ENCODE peak calls at places on chromosomes 6 and 20, in six cellular contexts. P is WTC11, Z is HCT116, Q is endothelial cell of umbilical vein, W is A549, G is GM12878. S is an unnamed sample.

GRCh38 chr6:3522561-3523287 is 65.9 kb upstream of the SLC22A23 start:
- DNase-seq in W (peak), Z (no peak), P (no peak), Q (no peak), G (no peak), S (no peak)

GRCh38 chr20:11738852-11739251 is 178.8 kb upstream of the BTBD3 start:
- DNase-seq in G (no peak), Z (no peak), W (no peak), P (no peak), Q (peak), S (no peak)

GRCh38 chr6:145838305-145838704 is 23.7 kb upstream of the FBXO30 start:
- DNase-seq in G (no peak), Z (no peak), P (no peak), W (no peak), Q (no peak), S (no peak)

GRCh38 chr6:53831956-53832660 is 37.3 kb downstream of the LRRC1 start:
- DNase-seq in Z (no peak), Q (no peak), W (no peak), P (no peak), G (no peak), S (no peak)

GRCh38 chr20:50066161-50066834 is 46.7 kb downstream of the UBE2V1 start:
- DNase-seq in P (no peak), Z (no peak), Q (no peak), W (no peak), G (no peak), S (no peak)

GRCh38 chr6:97049254-97050004 is 124.9 kb downstream of the KLHL32 start:
- DNase-seq in P (no peak), G (peak), Z (no peak), Q (no peak), W (no peak), S (peak)

GRCh38 chr20:43220612-43221011 is 30.9 kb upstream of the PTPRT start:
- DNase-seq in Z (no peak), W (no peak), Q (no peak), P (no peak), G (no peak), S (no peak)

GRCh38 chr6:164991573-164991972 is 317.8 kb downstream of the C6orf118 start:
- DNase-seq in G (no peak), P (no peak), Q (no peak), W (no peak), Z (no peak), S (no peak)

GRCh38 chr6:44487002-44487401 is 99.5 kb downstream of the CDC5L start:
- DNase-seq in G (no peak), Q (no peak), Z (no peak), W (no peak), P (no peak), S (no peak)

GRCh38 chr6:52517502-52518278 is 59.2 kb downstream of the TRAM2 start:
- DNase-seq in Q (peak), P (peak), W (peak), G (no peak), Z (peak), S (peak)

GRCh38 chr20:21100590-21101452 is 5.3 kb downstream of the LINC00237 start:
- DNase-seq in P (peak), Z (no peak), W (no peak), Q (peak), G (no peak), S (peak)

GRCh38 chr6:37137201-37137880 is 32.6 kb upstream of the PIM1 start:
- DNase-seq in G (no peak), Q (peak), W (peak), P (peak), Z (peak), S (no peak)

GRCh38 chr20:33477386-33478234 is 12.3 kb upstream of the CBFA2T2 start:
- DNase-seq in Z (no peak), W (no peak), G (no peak), Q (no peak), P (peak), S (no peak)

GRCh38 chr6:78629154-78629721 is 238.1 kb upstream of the IRAK1BP1 start:
- DNase-seq in G (no peak), Q (peak), Z (no peak), W (no peak), P (peak), S (no peak)

GRCh38 chr6:143128346-143129015 is 67.8 kb downstream of the AIG1 start:
- DNase-seq in P (no peak), Q (no peak), G (no peak), Z (no peak), W (no peak), S (no peak)

GRCh38 chr20:38211200-38212097 is 46.4 kb upstream of the TGM2 start:
- DNase-seq in Z (no peak), Q (no peak), W (no peak), G (no peak), P (no peak), S (no peak)

GRCh38 chr6:12033770-12034169 is 21.7 kb downstream of the HIVEP1 start:
- DNase-seq in G (no peak), Q (no peak), W (no peak), Z (no peak), P (no peak), S (peak)

GRCh38 chr6:152151930-152152329 is 344.4 kb downstream of the ESR1 start:
- DNase-seq in P (no peak), Q (no peak), W (no peak), Z (no peak), G (no peak), S (no peak)

GRCh38 chr6:152146385-152146784 is 338.9 kb downstream of the ESR1 start:
- DNase-seq in P (no peak), Q (no peak), W (no peak), G (no peak), Z (no peak), S (no peak)

GRCh38 chr6:152150196-152150595 is 342.7 kb downstream of the ESR1 start:
- DNase-seq in Z (no peak), Q (no peak), G (no peak), P (no peak), W (no peak), S (no peak)

GRCh38 chr6:152147269-152147668 is 339.8 kb downstream of the ESR1 start:
- DNase-seq in P (no peak), G (no peak), W (no peak), Z (no peak), Q (no peak), S (no peak)

GRCh38 chr6:152148412-152148811 is 340.9 kb downstream of the ESR1 start:
- DNase-seq in Z (no peak), Q (no peak), G (no peak), W (no peak), P (no peak), S (no peak)
- TF ChIP-seq MAX in Z (no peak), Q (no peak), G (no peak), W (no peak), P (no peak), S (no peak)

GRCh38 chr6:4904461-4904860 is 99.4 kb downstream of the RPP40 start:
- DNase-seq in Q (no peak), Z (no peak), W (no peak), P (no peak), G (no peak), S (no peak)
- TF ChIP-seq MAX in Q (no peak), Z (no peak), W (no peak), P (no peak), G (no peak), S (no peak)

GRCh38 chr6:43119456-43119855 is 43.3 kb downstream of the PTK7 start:
- DNase-seq in Q (no peak), G (no peak), Z (no peak), W (no peak), P (no peak), S (no peak)

GRCh38 chr6:43123691-43124314 is 47.3 kb upstream of the SRF start:
- DNase-seq in Z (no peak), Q (no peak), G (no peak), W (no peak), P (peak), S (no peak)

GRCh38 chr6:43122146-43122545 is 46.0 kb downstream of the PTK7 start:
- DNase-seq in G (no peak), W (no peak), Z (no peak), P (no peak), Q (no peak), S (no peak)

GRCh38 chr6:43120101-43120730 is 44.1 kb downstream of the PTK7 start:
- DNase-seq in Q (no peak), Z (no peak), P (no peak), G (no peak), W (no peak), S (no peak)

DNA sequence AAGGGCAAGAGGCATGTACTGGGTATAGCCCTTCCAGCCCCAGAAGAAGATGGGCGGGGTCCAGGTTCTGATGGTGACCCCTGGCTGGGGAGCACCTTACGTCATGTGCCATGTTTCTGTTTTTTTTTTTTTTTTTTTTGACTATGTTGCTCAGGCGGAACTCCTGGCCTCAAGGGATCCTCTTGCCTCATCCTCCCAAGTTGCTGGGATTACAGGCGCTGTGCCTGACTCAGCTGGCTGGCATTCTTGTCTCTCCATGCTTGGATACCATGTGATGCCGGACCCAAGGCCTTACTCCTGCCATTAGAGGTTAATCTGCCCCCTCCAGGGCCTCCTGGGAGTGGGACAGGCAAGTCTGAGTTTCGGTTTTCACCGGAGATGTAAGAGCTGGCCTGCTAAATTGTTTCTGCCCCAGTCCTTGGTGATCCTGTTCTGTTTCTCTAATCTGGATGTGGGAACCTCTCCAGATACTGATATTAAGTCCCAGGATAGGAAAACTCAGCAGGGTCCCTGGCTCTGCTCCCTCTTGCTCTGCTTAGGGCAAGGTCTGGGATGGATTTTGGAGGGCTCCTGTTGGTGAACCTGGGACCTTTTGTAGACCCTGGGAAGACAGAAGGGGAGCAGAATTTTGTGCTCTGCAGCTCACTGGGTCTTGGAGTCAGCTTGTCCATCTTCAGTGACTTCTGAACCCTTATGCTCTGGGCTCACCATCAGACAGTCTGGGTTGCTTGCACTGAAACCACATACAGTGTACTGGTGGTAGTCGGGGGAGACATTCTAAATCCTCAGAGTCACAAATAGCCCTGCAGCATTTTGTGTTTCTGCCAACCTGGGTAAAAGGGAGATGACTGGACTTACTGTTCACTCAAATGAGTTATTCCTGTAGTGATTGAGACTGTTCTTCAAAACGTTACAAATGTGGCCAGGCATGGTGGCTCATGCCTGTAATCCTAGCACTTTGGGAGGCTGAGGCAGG is 45.1 kb downstream of the PTK7 start:
- DNase-seq in W (peak), G (no peak), Q (no peak), Z (peak), P (no peak), S (no peak)
- TF ChIP-seq MAX in W (no peak), G (no peak), Q (no peak), Z (peak), P (no peak), S (no peak)

DNA sequence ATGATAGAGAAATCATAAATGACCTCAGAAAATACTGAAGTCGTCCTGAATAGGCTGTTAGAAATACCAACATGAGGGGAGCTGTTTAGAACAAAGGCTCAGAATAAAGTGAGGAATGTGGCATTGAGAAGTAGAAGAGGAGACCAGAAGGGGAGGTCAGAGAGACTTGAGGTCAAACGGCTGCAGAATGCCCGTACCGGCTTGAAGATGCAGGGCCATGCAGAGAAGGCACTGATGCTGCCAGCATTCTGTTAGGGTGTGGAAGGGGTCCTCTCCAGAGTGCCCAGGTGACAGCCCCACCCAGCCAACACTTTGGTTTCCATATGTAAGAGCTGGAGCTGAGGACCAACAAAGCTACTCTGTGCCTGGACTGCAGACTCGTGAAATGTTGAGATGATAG is 570.9 kb downstream of the CDH26 start:
- DNase-seq in Q (no peak), G (no peak), P (no peak), W (no peak), Z (no peak), S (no peak)
- TF ChIP-seq MAX in Q (no peak), G (no peak), P (no peak), W (no peak), Z (no peak), S (no peak)

GRCh38 chr20:18728867-18729224 is 84.7 kb upstream of the SCP2D1 start:
- DNase-seq in Q (no peak), Z (no peak), G (no peak), P (no peak), W (no peak), S (no peak)

GRCh38 chr20:18729426-18729825 is 84.2 kb upstream of the SCP2D1 start:
- DNase-seq in Q (no peak), P (no peak), G (no peak), Z (no peak), W (no peak), S (no peak)

GRCh38 chr20:18728165-18728866 is 85.3 kb upstream of the SCP2D1 start:
- DNase-seq in Z (no peak), W (no peak), Q (no peak), P (no peak), G (peak), S (no peak)

GRCh38 chr20:18724788-18725476 is 88.7 kb upstream of the SCP2D1 start:
- DNase-seq in Z (no peak), G (no peak), P (no peak), Q (no peak), W (no peak), S (no peak)

DNA sequence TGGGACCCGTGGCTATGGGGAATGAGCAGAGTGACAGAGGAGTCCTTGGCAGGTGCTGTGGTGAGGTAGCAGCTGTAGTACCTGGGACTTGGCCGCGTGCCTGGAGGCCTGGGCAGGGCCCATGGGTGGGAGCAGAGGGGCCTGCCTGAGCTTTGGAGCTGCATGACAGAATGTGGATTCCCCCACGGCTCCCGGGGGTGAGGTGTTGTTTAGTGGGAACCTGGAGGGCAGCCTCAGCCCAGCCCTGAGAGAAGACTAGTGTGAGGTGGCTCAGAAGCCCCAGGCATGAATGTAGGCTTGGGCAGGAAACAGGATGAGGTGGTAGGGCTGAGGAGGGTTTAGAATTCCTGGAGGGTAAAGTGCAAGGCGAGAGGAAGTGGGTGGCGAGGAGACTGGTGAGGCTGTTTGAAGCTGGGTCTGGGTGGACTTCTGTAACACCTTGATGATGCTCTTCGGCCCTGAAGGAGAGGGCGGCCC is 86.5 kb upstream of the SCP2D1 start:
- DNase-seq in Z (no peak), W (no peak), G (no peak), P (no peak), Q (no peak), S (no peak)
- TF ChIP-seq MAX in Z (no peak), W (no peak), G (no peak), P (no peak), Q (no peak), S (no peak)

DNA sequence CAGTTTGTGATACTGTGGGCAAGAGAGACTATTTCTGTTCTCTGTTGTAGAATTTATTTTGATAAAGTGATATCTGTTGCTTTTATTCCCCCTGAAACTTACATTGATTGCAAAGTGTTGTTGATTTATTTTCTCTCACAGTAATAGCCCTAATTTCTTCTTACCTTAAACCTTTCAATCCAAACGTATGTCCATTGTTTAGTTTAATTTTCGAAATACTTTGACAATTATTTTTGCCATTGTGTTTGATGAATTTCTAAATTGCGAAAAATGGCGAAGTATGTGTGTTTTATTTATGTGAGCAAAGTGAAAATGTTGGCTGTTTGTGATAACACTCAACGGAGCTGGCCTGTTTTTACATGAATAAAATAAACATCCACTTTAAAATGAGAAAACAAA is 381 bp upstream of the ZSCAN26 start:
- DNase-seq in Z (no peak), Q (no peak), W (no peak), P (no peak), G (no peak), S (no peak)
- TF ChIP-seq MAX in Z (no peak), Q (no peak), W (no peak), P (no peak), G (no peak), S (no peak)

DNA sequence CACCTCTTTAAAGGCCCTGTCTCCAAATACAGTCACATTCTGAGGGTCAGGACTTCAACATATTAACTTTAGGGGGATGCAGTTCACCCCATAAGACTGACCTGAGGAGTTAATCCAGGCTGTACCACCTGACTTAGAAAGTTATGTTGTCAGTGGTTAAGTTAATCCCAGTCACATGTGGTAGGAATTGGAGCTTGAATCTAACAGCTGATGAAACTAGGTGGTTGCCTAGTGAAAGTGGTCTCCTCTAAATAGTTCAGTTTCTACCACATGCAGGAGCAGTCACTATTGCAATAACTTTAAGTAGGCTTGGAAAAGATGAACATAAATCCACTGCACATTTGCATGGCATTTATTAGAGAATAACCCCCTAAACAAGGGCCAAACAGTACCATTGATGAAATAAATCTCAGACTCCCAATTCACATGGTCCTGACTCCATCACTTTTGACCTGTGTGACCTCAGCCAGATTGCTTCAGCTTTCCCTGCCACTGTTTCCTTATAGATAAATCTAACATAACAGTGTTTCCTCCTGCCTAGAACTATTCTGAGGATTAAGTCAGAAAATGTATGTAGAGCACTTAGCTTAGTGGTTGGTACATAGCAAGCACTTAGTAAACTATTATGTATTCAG is 20.1 kb downstream of the SAMD5 start:
- DNase-seq in G (no peak), P (no peak), Z (no peak), W (no peak), Q (peak), S (no peak)
- TF ChIP-seq MAX in G (no peak), P (no peak), Z (no peak), W (no peak), Q (no peak), S (no peak)

S was measured in NB4.